ENCODE peak calls at places on chromosomes 5 and 9, in nine cellular contexts. K is psoas muscle, M is lung, V is RWPE1, I is A549, Z is PC-9, S is MM.1S, Q is mammary epithelial cell, X is endodermal cell. A is an unnamed sample.
A peak's percentile ranks its signal among the peaks of the same experiment; 100 is the strongest.

GRCh38 chr5:176454724-176455394 is 6.7 kb downstream of the FAF2 start:
- DNase-seq in K (no peak), M (no peak), V (no peak), I (no peak), Z (no peak), S (no peak), Q (no peak), X (no peak), A (no peak)

GRCh38 chr9:35733109-35733541 is 659 bp downstream of the CREB3 start:
- DNase-seq in K (no peak), M (peak; percentile 51), V (peak; percentile 87), I (peak; percentile 79), Z (peak; percentile 53), S (peak; percentile 59), Q (peak; percentile 82), X (peak; percentile 88), A (peak; percentile 80)

GRCh38 chr9:128635266-128636023 is 21.2 kb downstream of the DYNC2I2 start:
- DNase-seq in K (peak; percentile 91), M (peak; percentile 96), V (peak; percentile 99), I (peak; percentile 93), Z (peak; percentile 100), S (no peak), Q (peak; percentile 95), X (peak; percentile 98), A (peak; percentile 94)

GRCh38 chr5:7209583-7210139 is 186.3 kb upstream of the ADCY2 start:
- DNase-seq in K (no peak), M (no peak), V (no peak), I (no peak), Z (no peak), S (no peak), Q (no peak), X (no peak), A (no peak)

GRCh38 chr9:917730-918129 is 58.7 kb upstream of the DMRT3 start:
- DNase-seq in K (no peak), M (no peak), V (no peak), I (no peak), Z (no peak), S (no peak), Q (no peak), X (no peak), A (no peak)

GRCh38 chr5:41181691-41182564 is 31.4 kb downstream of the C6 start:
- DNase-seq in K (no peak), M (no peak), V (no peak), I (no peak), Z (no peak), S (no peak), Q (no peak), X (no peak), A (no peak)

GRCh38 chr5:67211926-67212325 is 15.3 kb upstream of the CD180 start:
- DNase-seq in K (no peak), M (no peak), V (peak; percentile 76), I (no peak), Z (no peak), S (no peak), Q (peak; percentile 90), X (no peak), A (peak; percentile 81)

GRCh38 chr9:34576943-34577634 is 12.4 kb downstream of the CNTFR start:
- DNase-seq in K (no peak), M (no peak), V (no peak), I (no peak), Z (no peak), S (no peak), Q (no peak), X (peak; percentile 87), A (no peak)

GRCh38 chr9:3980771-3981170 is 319.1 kb downstream of the GLIS3 start:
- DNase-seq in K (no peak), M (no peak), V (no peak), I (no peak), Z (no peak), S (no peak), Q (no peak), X (no peak), A (peak; percentile 33)

GRCh38 chr5:134444941-134445471 is 33.3 kb upstream of the CDKN2AIPNL start:
- DNase-seq in K (no peak), M (no peak), V (no peak), I (no peak), Z (no peak), S (no peak), Q (no peak), X (no peak), A (no peak)

GRCh38 chr9:101274971-101275670 is 109.7 kb downstream of the BAAT start:
- DNase-seq in K (no peak), M (no peak), V (no peak), I (no peak), Z (no peak), S (no peak), Q (no peak), X (no peak), A (no peak)

GRCh38 chr5:95620030-95620869 is at the start of gene GPR150:
- DNase-seq in K (peak; percentile 85), M (peak; percentile 39), V (peak; percentile 40), I (peak; percentile 36), Z (peak; percentile 27), S (peak; percentile 60), Q (peak; percentile 32), X (peak; percentile 85), A (peak; percentile 59)

GRCh38 chr9:121345070-121345469 is 25.0 kb downstream of the STOM start:
- DNase-seq in K (no peak), M (no peak), V (no peak), I (no peak), Z (no peak), S (no peak), Q (no peak), X (no peak), A (no peak)

GRCh38 chr5:31845351-31845750 is 206.4 kb downstream of the PDZD2 start:
- DNase-seq in K (no peak), M (no peak), V (no peak), I (no peak), Z (no peak), S (no peak), Q (peak; percentile 31), X (no peak), A (peak; percentile 48)

DNA sequence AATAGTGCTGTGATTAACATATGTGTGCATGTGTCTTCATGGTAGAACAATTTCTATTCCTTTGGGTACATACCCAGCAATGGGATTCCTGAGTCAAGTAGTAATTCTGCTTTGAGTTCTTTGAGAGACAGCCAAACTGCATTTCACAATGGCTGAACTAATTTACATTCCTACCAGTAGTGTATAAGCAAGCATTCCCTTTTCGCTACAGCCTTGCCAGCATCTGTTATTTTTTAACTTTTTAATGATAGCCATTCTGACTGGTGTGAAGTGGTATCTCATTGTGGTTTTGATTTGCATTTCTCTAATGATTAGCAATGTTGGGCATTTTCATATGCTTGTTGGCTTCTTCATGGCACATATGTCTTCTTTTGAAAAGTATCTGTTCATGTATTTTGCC is 308.5 kb downstream of the ARRDC3 start:
- DNase-seq in K (no peak), M (peak; percentile 34), V (no peak), I (no peak), Z (no peak), S (no peak), Q (peak; percentile 36), X (no peak), A (peak; percentile 72)
- H3K27ac ChIP-seq in K (no peak overlapping the region), M (no peak overlapping the region), V (no peak overlapping the region), I (no peak overlapping the region), Z (no peak overlapping the region), S (no peak overlapping the region), Q (no peak overlapping the region), X (no peak overlapping the region), A (peak overlapping the region; percentile 77)

GRCh38 chr5:50990296-50990924 is 324.0 kb downstream of the PARP8 start:
- DNase-seq in K (no peak), M (no peak), V (no peak), I (no peak), Z (no peak), S (no peak), Q (no peak), X (peak; percentile 49), A (no peak)

GRCh38 chr5:50978903-50979302 is 312.5 kb downstream of the PARP8 start:
- DNase-seq in K (no peak), M (no peak), V (no peak), I (no peak), Z (no peak), S (no peak), Q (no peak), X (no peak), A (no peak)

GRCh38 chr5:50984628-50985027 is 318.2 kb downstream of the PARP8 start:
- DNase-seq in K (no peak), M (no peak), V (no peak), I (no peak), Z (no peak), S (no peak), Q (no peak), X (no peak), A (no peak)
- H3K27ac ChIP-seq in K (no peak overlapping the region), M (no peak overlapping the region), V (no peak overlapping the region), I (no peak overlapping the region), Z (no peak overlapping the region), S (no peak overlapping the region), Q (no peak overlapping the region), X (no peak overlapping the region), A (no peak overlapping the region)

GRCh38 chr5:68954618-68954910 is 139.2 kb upstream of the SLC30A5 start:
- DNase-seq in K (no peak), M (no peak), V (no peak), I (no peak), Z (no peak), S (no peak), Q (no peak), X (no peak), A (no peak)
- H3K27ac ChIP-seq in K (no peak overlapping the region), M (no peak overlapping the region), V (no peak overlapping the region), I (no peak overlapping the region), Z (no peak overlapping the region), S (no peak overlapping the region), Q (no peak overlapping the region), X (no peak overlapping the region), A (no peak overlapping the region)

GRCh38 chr9:109228093-109228642 is 61.1 kb upstream of the FRRS1L start:
- DNase-seq in K (no peak), M (no peak), V (no peak), I (no peak), Z (no peak), S (no peak), Q (no peak), X (no peak), A (no peak)

GRCh38 chr9:109224751-109225150 is 57.7 kb upstream of the FRRS1L start:
- DNase-seq in K (no peak), M (no peak), V (no peak), I (no peak), Z (no peak), S (no peak), Q (no peak), X (no peak), A (no peak)

GRCh38 chr9:109229682-109230081 is 62.6 kb upstream of the FRRS1L start:
- DNase-seq in K (no peak), M (no peak), V (no peak), I (no peak), Z (no peak), S (no peak), Q (no peak), X (no peak), A (no peak)

GRCh38 chr9:109230277-109230676 is 63.2 kb upstream of the FRRS1L start:
- DNase-seq in K (no peak), M (no peak), V (no peak), I (no peak), Z (no peak), S (no peak), Q (no peak), X (no peak), A (no peak)

DNA sequence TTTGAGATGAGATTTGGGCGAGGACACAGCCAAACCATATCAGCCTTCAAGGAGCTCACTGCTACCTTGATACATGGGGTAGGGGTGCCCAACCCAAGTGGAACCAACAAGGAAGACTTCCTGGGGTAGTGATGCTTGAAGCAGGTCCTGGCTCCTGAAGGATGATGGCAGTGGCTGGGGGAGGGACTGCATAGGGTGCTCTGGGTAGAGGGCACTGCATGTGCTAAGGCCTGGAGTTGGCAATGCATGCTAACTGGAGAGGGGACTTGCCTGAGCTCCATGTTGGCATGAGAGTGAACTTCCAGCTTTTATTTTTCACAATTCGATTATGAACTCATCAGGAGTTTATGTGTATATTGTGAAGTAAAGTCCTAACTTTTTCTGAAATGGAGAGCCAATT is 58.6 kb upstream of the FRRS1L start:
- DNase-seq in K (no peak), M (no peak), V (no peak), I (no peak), Z (no peak), S (no peak), Q (no peak), X (no peak), A (no peak)
- H3K27ac ChIP-seq in K (no peak overlapping the region), M (no peak overlapping the region), V (no peak overlapping the region), I (no peak overlapping the region), Z (no peak overlapping the region), S (no peak overlapping the region), Q (no peak overlapping the region), X (no peak overlapping the region), A (no peak overlapping the region)

A was measured in mesenchymal stem cell.